ENCODE peak calls at places on chromosomes 6 and 20, in five cellular contexts. B is right lobe of liver, N is uterus, E is heart left ventricle, S is SW480. M is an unnamed sample.

GRCh38 chr6:169689247-169689646 is 12.6 kb downstream of the WDR27 start:
- DNase-seq in E (no peak), B (no peak), S (peak), N (no peak), M (no peak)

GRCh38 chr6:94623586-94623985 is 953.7 kb upstream of the MANEA start:
- DNase-seq in E (no peak), S (no peak), B (no peak), N (no peak), M (no peak)

GRCh38 chr6:117555882-117556498 is 46.3 kb downstream of the GOPC start:
- DNase-seq in B (no peak), S (peak), E (peak), N (peak), M (peak)

GRCh38 chr6:111591370-111591900 is 14.2 kb downstream of the TRAF3IP2 start:
- DNase-seq in B (peak), E (no peak), S (peak), N (peak), M (no peak)

GRCh38 chr6:170102038-170102437 is 188.8 kb downstream of the DLL1 start:
- DNase-seq in S (no peak), N (no peak), B (no peak), E (peak), M (no peak)

GRCh38 chr6:111973897-111974639 is 79.8 kb upstream of the CCN6 start:
- DNase-seq in E (no peak), S (no peak), N (no peak), B (no peak), M (no peak)

GRCh38 chr6:155377061-155377460 is 62.8 kb upstream of the TFB1M start:
- DNase-seq in N (no peak), S (no peak), B (no peak), E (no peak), M (no peak)

GRCh38 chr20:40986774-40987173 is 41.8 kb upstream of the TOP1 start:
- DNase-seq in S (no peak), N (no peak), B (no peak), E (no peak), M (no peak)

GRCh38 chr6:145728986-145729385 is 6.3 kb downstream of the EPM2A start:
- DNase-seq in B (no peak), N (no peak), E (no peak), S (no peak), M (no peak)

GRCh38 chr6:33018904-33019303 is 9.5 kb upstream of the HLA-DOA start:
- DNase-seq in N (peak), B (peak), S (peak), E (peak), M (no peak)

GRCh38 chr6:30700340-30700739 is 9.6 kb upstream of the NRM start:
- DNase-seq in B (peak), E (no peak), N (no peak), S (no peak), M (no peak)

GRCh38 chr20:53489528-53489927 is 104.1 kb downstream of the ZNF217 start:
- DNase-seq in E (no peak), N (no peak), B (no peak), S (no peak), M (no peak)

GRCh38 chr6:136784910-136785746 is 7.1 kb downstream of the MAP3K5 start:
- DNase-seq in S (no peak), E (peak), N (no peak), B (peak), M (no peak)

GRCh38 chr6:94088870-94089269 is 669.5 kb upstream of the EPHA7 start:
- DNase-seq in S (no peak), B (no peak), E (no peak), N (no peak), M (no peak)

GRCh38 chr20:40524071-40524470 is 165.0 kb downstream of the MAFB start:
- DNase-seq in E (no peak), B (no peak), S (no peak), N (no peak), M (no peak)

GRCh38 chr6:162123797-162124196 is 603.8 kb downstream of the PRKN start:
- DNase-seq in S (peak), N (no peak), B (no peak), E (no peak), M (no peak)

GRCh38 chr6:130600880-130601341 is 226.3 kb upstream of the SMLR1 start:
- DNase-seq in E (no peak), N (no peak), B (no peak), S (no peak), M (no peak)

GRCh38 chr20:43243672-43244269 is 54.1 kb upstream of the PTPRT start:
- DNase-seq in N (no peak), B (peak), S (peak), E (no peak), M (no peak)

GRCh38 chr6:134640975-134641429 is 308.9 kb downstream of the ALDH8A1 start:
- DNase-seq in E (peak), B (peak), N (peak), S (peak), M (peak)

GRCh38 chr20:29878281-29878741 is 1379.2 kb upstream of the DEFB115 start:
- DNase-seq in N (no peak), S (no peak), B (peak), E (no peak), M (no peak)

GRCh38 chr20:47303736-47304135 is 52.8 kb downstream of the ZMYND8 start:
- DNase-seq in B (no peak), N (no peak), S (no peak), E (no peak), M (no peak)

GRCh38 chr6:139064981-139065665 is 36.6 kb downstream of the ABRACL start:
- DNase-seq in E (no peak), B (no peak), S (no peak), N (no peak), M (no peak)

GRCh38 chr20:44074252-44075151 is 112.5 kb downstream of the JPH2 start:
- DNase-seq in S (peak), B (no peak), E (peak), N (peak), M (no peak)

GRCh38 chr6:150905769-150906168 is 40.3 kb downstream of the MTHFD1L start:
- DNase-seq in N (no peak), S (no peak), B (no peak), E (no peak), M (no peak)

GRCh38 chr20:62175711-62176110 is 7.1 kb upstream of the MTG2 start:
- DNase-seq in B (peak), S (no peak), E (no peak), N (no peak), M (no peak)

GRCh38 chr6:159815410-159815809 is 15.3 kb downstream of the PNLDC1 start:
- DNase-seq in E (no peak), N (no peak), B (no peak), S (no peak), M (no peak)

GRCh38 chr6:25165181-25165580 is 114.0 kb upstream of the CARMIL1 start:
- DNase-seq in E (no peak), B (no peak), N (no peak), S (no peak), M (no peak)

GRCh38 chr6:43176423-43176786 is 5.3 kb downstream of the SRF start:
- DNase-seq in S (no peak), N (no peak), B (no peak), E (no peak), M (no peak)

GRCh38 chr6:16523550-16524379 is 237.5 kb downstream of the ATXN1 start:
- DNase-seq in S (no peak), B (no peak), E (peak), N (peak), M (no peak)

GRCh38 chr6:150211700-150212615 is 69.1 kb downstream of the PPP1R14C start:
- DNase-seq in S (no peak), B (no peak), E (no peak), N (no peak), M (no peak)

GRCh38 chr6:100343678-100344077 is 121.0 kb downstream of the SIM1 start:
- DNase-seq in E (no peak), N (no peak), S (no peak), B (no peak), M (no peak)

GRCh38 chr20:57317789-57318371 is 11.7 kb upstream of the SPO11 start:
- DNase-seq in N (no peak), S (no peak), E (no peak), B (no peak), M (no peak)

GRCh38 chr6:31794866-31795615 is 511 bp downstream of the VARS1 start:
- DNase-seq in S (no peak), N (no peak), B (peak), E (no peak), M (no peak)

GRCh38 chr6:27216874-27217273 is 30.6 kb upstream of the PRSS16 start:
- DNase-seq in B (no peak), E (no peak), S (no peak), N (no peak), M (no peak)

GRCh38 chr6:125486881-125487280 is 185.1 kb upstream of the HDDC2 start:
- DNase-seq in E (no peak), N (no peak), S (no peak), B (no peak), M (no peak)

GRCh38 chr20:52047811-52048302 is 143.7 kb downstream of the ZFP64 start:
- DNase-seq in B (no peak), N (no peak), S (peak), E (peak), M (no peak)

GRCh38 chr6:11766589-11767450 is 11.8 kb downstream of the ADTRP start:
- DNase-seq in E (no peak), N (no peak), B (no peak), S (peak), M (no peak)

GRCh38 chr6:107786709-107787588 is 37.2 kb downstream of the SCML4 start:
- DNase-seq in S (no peak), B (no peak), E (no peak), N (no peak), M (no peak)

M was measured in NCI-H1436.